ENCODE peak calls at places on chromosomes 6 and 20, in six cellular contexts. One of them, this sample, is unnamed.
A peak's percentile ranks its signal among the peaks of the same experiment; 100 is the strongest.

GRCh38 chr6:105135056-105135455 is 44.8 kb downstream of the POPDC3 start:
- DNase-seq in HFFc6: no peak
- DNase-seq in activated B cell treated with CpG ODN at 0.5 μM for 24 hours: no peak
- DNase-seq in brain microvascular endothelial cell: peak; percentile 3
- DNase-seq in NCI-H345: peak; percentile 7
- DNase-seq in HT-29: peak; percentile 8
- DNase-seq in this sample: no peak

GRCh38 chr20:17896247-17896723 is 72.3 kb downstream of the SNX5 start:
- DNase-seq in HT-29: no peak
- DNase-seq in NCI-H345: no peak
- DNase-seq in HFFc6: no peak
- DNase-seq in brain microvascular endothelial cell: no peak
- DNase-seq in activated B cell treated with CpG ODN at 0.5 μM for 24 hours: no peak
- DNase-seq in this sample: no peak

GRCh38 chr20:36116813-36117441 is 37.6 kb upstream of the EPB41L1 start:
- DNase-seq in HFFc6: peak; percentile 74
- DNase-seq in brain microvascular endothelial cell: peak; percentile 67
- DNase-seq in HT-29: no peak
- DNase-seq in NCI-H345: no peak
- DNase-seq in activated B cell treated with CpG ODN at 0.5 μM for 24 hours: no peak
- DNase-seq in this sample: no peak

GRCh38 chr6:2718334-2719052 is 32.2 kb downstream of the MYLK4 start:
- DNase-seq in brain microvascular endothelial cell: no peak
- DNase-seq in NCI-H345: no peak
- DNase-seq in HT-29: no peak
- DNase-seq in HFFc6: no peak
- DNase-seq in activated B cell treated with CpG ODN at 0.5 μM for 24 hours: no peak
- DNase-seq in this sample: no peak

GRCh38 chr20:58086763-58087566 is 141.5 kb downstream of the ANKRD60 start:
- DNase-seq in activated B cell treated with CpG ODN at 0.5 μM for 24 hours: no peak
- DNase-seq in NCI-H345: no peak
- DNase-seq in HT-29: peak; percentile 81
- DNase-seq in brain microvascular endothelial cell: peak; percentile 36
- DNase-seq in HFFc6: peak; percentile 26
- DNase-seq in this sample: no peak

GRCh38 chr6:157200611-157201010 is 122.7 kb downstream of the TMEM242 start:
- DNase-seq in HFFc6: no peak
- DNase-seq in NCI-H345: no peak
- DNase-seq in HT-29: no peak
- DNase-seq in brain microvascular endothelial cell: no peak
- DNase-seq in activated B cell treated with CpG ODN at 0.5 μM for 24 hours: no peak
- DNase-seq in this sample: no peak

GRCh38 chr6:71584712-71585436 is 296.3 kb downstream of the OGFRL1 start:
- DNase-seq in HT-29: no peak
- DNase-seq in NCI-H345: no peak
- DNase-seq in HFFc6: no peak
- DNase-seq in activated B cell treated with CpG ODN at 0.5 μM for 24 hours: no peak
- DNase-seq in brain microvascular endothelial cell: no peak
- DNase-seq in this sample: no peak

GRCh38 chr20:34262488-34263288 is 21.5 kb downstream of the ASIP start:
- DNase-seq in HFFc6: no peak
- DNase-seq in NCI-H345: no peak
- DNase-seq in HT-29: no peak
- DNase-seq in activated B cell treated with CpG ODN at 0.5 μM for 24 hours: no peak
- DNase-seq in brain microvascular endothelial cell: peak; percentile 34
- DNase-seq in this sample: peak; percentile 33

GRCh38 chr20:38975539-38976120 is 13.5 kb downstream of the DHX35 start:
- DNase-seq in NCI-H345: no peak
- DNase-seq in brain microvascular endothelial cell: no peak
- DNase-seq in HFFc6: peak; percentile 80
- DNase-seq in HT-29: no peak
- DNase-seq in activated B cell treated with CpG ODN at 0.5 μM for 24 hours: no peak
- DNase-seq in this sample: no peak

GRCh38 chr20:46803446-46804020 is 91.1 kb upstream of the EYA2 start:
- DNase-seq in activated B cell treated with CpG ODN at 0.5 μM for 24 hours: no peak
- DNase-seq in brain microvascular endothelial cell: no peak
- DNase-seq in HT-29: no peak
- DNase-seq in NCI-H345: no peak
- DNase-seq in HFFc6: no peak
- DNase-seq in this sample: no peak

GRCh38 chr6:13681305-13682061 is 30.2 kb downstream of the RANBP9 start:
- DNase-seq in NCI-H345: no peak
- DNase-seq in brain microvascular endothelial cell: no peak
- DNase-seq in activated B cell treated with CpG ODN at 0.5 μM for 24 hours: no peak
- DNase-seq in HT-29: no peak
- DNase-seq in HFFc6: no peak
- DNase-seq in this sample: no peak

GRCh38 chr6:148414836-148415235 is 72.2 kb downstream of the SASH1 start:
- DNase-seq in NCI-H345: no peak
- DNase-seq in activated B cell treated with CpG ODN at 0.5 μM for 24 hours: no peak
- DNase-seq in brain microvascular endothelial cell: peak; percentile 72
- DNase-seq in HT-29: peak; percentile 21
- DNase-seq in HFFc6: peak; percentile 79
- DNase-seq in this sample: no peak

GRCh38 chr6:145036236-145036635 is 699.1 kb downstream of the EPM2A start:
- DNase-seq in brain microvascular endothelial cell: no peak
- DNase-seq in HT-29: no peak
- DNase-seq in HFFc6: no peak
- DNase-seq in activated B cell treated with CpG ODN at 0.5 μM for 24 hours: no peak
- DNase-seq in NCI-H345: no peak
- DNase-seq in this sample: no peak

GRCh38 chr20:10185741-10186558 is 32.7 kb upstream of the SNAP25 start:
- DNase-seq in brain microvascular endothelial cell: no peak
- DNase-seq in activated B cell treated with CpG ODN at 0.5 μM for 24 hours: no peak
- DNase-seq in NCI-H345: peak; percentile 68
- DNase-seq in HT-29: no peak
- DNase-seq in HFFc6: no peak
- DNase-seq in this sample: no peak

GRCh38 chr6:389622-390021 is 1.9 kb upstream of the IRF4 start:
- DNase-seq in HT-29: no peak
- DNase-seq in HFFc6: no peak
- DNase-seq in NCI-H345: no peak
- DNase-seq in brain microvascular endothelial cell: no peak
- DNase-seq in activated B cell treated with CpG ODN at 0.5 μM for 24 hours: no peak
- DNase-seq in this sample: no peak

GRCh38 chr6:157571269-157571668 is 190.3 kb downstream of the ZDHHC14 start:
- DNase-seq in activated B cell treated with CpG ODN at 0.5 μM for 24 hours: no peak
- DNase-seq in HT-29: no peak
- DNase-seq in brain microvascular endothelial cell: no peak
- DNase-seq in HFFc6: no peak
- DNase-seq in NCI-H345: no peak
- DNase-seq in this sample: no peak

GRCh38 chr20:17895641-17896246 is 72.8 kb downstream of the SNX5 start:
- DNase-seq in NCI-H345: no peak
- DNase-seq in HT-29: no peak
- DNase-seq in brain microvascular endothelial cell: peak; percentile 58
- DNase-seq in HFFc6: peak; percentile 47
- DNase-seq in activated B cell treated with CpG ODN at 0.5 μM for 24 hours: peak; percentile 44
- DNase-seq in this sample: peak; percentile 86

GRCh38 chr6:93789532-93789931 is 370.2 kb upstream of the EPHA7 start:
- DNase-seq in HT-29: no peak
- DNase-seq in brain microvascular endothelial cell: no peak
- DNase-seq in NCI-H345: no peak
- DNase-seq in HFFc6: no peak
- DNase-seq in activated B cell treated with CpG ODN at 0.5 μM for 24 hours: no peak
- DNase-seq in this sample: no peak

GRCh38 chr20:2390971-2391675 is 10.4 kb downstream of the TGM6 start:
- DNase-seq in brain microvascular endothelial cell: no peak
- DNase-seq in HFFc6: no peak
- DNase-seq in NCI-H345: no peak
- DNase-seq in activated B cell treated with CpG ODN at 0.5 μM for 24 hours: no peak
- DNase-seq in HT-29: no peak
- DNase-seq in this sample: no peak

GRCh38 chr6:106300944-106301343 is 24.6 kb downstream of the ATG5 start:
- DNase-seq in brain microvascular endothelial cell: no peak
- DNase-seq in NCI-H345: no peak
- DNase-seq in HFFc6: peak; percentile 64
- DNase-seq in HT-29: peak; percentile 48
- DNase-seq in activated B cell treated with CpG ODN at 0.5 μM for 24 hours: no peak
- DNase-seq in this sample: no peak

GRCh38 chr6:188821-189655 is 103.2 kb upstream of the DUSP22 start:
- DNase-seq in NCI-H345: peak; percentile 42
- DNase-seq in activated B cell treated with CpG ODN at 0.5 μM for 24 hours: peak; percentile 63
- DNase-seq in HT-29: peak; percentile 92
- DNase-seq in HFFc6: peak; percentile 76
- DNase-seq in brain microvascular endothelial cell: peak; percentile 79
- DNase-seq in this sample: no peak

GRCh38 chr6:11315743-11316437 is 83.4 kb upstream of the NEDD9 start:
- DNase-seq in brain microvascular endothelial cell: peak; percentile 91
- DNase-seq in NCI-H345: no peak
- DNase-seq in activated B cell treated with CpG ODN at 0.5 μM for 24 hours: no peak
- DNase-seq in HFFc6: peak; percentile 96
- DNase-seq in HT-29: peak; percentile 84
- DNase-seq in this sample: no peak

GRCh38 chr6:96675617-96676016 is 112.7 kb downstream of the FHL5 start:
- DNase-seq in brain microvascular endothelial cell: no peak
- DNase-seq in HT-29: no peak
- DNase-seq in activated B cell treated with CpG ODN at 0.5 μM for 24 hours: no peak
- DNase-seq in HFFc6: no peak
- DNase-seq in NCI-H345: peak; percentile 73
- DNase-seq in this sample: no peak

GRCh38 chr6:112184996-112185395 is 69.4 kb downstream of the LAMA4 start:
- DNase-seq in HFFc6: no peak
- DNase-seq in HT-29: no peak
- DNase-seq in activated B cell treated with CpG ODN at 0.5 μM for 24 hours: no peak
- DNase-seq in brain microvascular endothelial cell: no peak
- DNase-seq in NCI-H345: no peak
- DNase-seq in this sample: no peak

GRCh38 chr6:146434991-146435390 is 108.6 kb upstream of the RAB32 start:
- DNase-seq in brain microvascular endothelial cell: no peak
- DNase-seq in NCI-H345: no peak
- DNase-seq in HFFc6: no peak
- DNase-seq in activated B cell treated with CpG ODN at 0.5 μM for 24 hours: no peak
- DNase-seq in HT-29: no peak
- DNase-seq in this sample: no peak

GRCh38 chr6:117555882-117556498 is 46.3 kb downstream of the GOPC start:
- DNase-seq in brain microvascular endothelial cell: peak; percentile 40
- DNase-seq in activated B cell treated with CpG ODN at 0.5 μM for 24 hours: no peak
- DNase-seq in NCI-H345: peak; percentile 38
- DNase-seq in HFFc6: no peak
- DNase-seq in HT-29: peak; percentile 83
- DNase-seq in this sample: no peak

This sample was measured in upper lobe of left lung.